ENCODE peak calls at places on chromosomes 6 and 20, in seven cellular contexts. U is A549, M is AG10803, O is fibroblast of the aortic adventitia, H is SK-N-SH, C is nephron progenitor cell, Y is cardiac fibroblast. B is an unnamed sample.

GRCh38 chr6:132683543-132683942 is 24.6 kb upstream of the TAAR1 start:
- DNase-seq in U (no peak), M (peak; percentile 62), O (no peak), H (no peak), C (no peak), Y (peak; percentile 73), B (no peak)

GRCh38 chr6:42960243-42961019 is at the start of gene GNMT:
- DNase-seq in U (peak; percentile 14), M (no peak), O (no peak), H (peak; percentile 84), C (peak; percentile 74), Y (peak; percentile 26), B (peak; percentile 51)

GRCh38 chr6:113969888-113970807 is 800 bp downstream of the HDAC2 start:
- DNase-seq in U (peak; percentile 27), M (peak; percentile 29), O (peak; percentile 33), H (peak; percentile 70), C (peak; percentile 65), Y (peak; percentile 38), B (peak; percentile 64)

GRCh38 chr20:3222635-3223600 is 13.6 kb downstream of the ITPA start:
- DNase-seq in U (peak; percentile 69), M (no peak), O (no peak), H (no peak), C (peak; percentile 76), Y (no peak), B (peak; percentile 54)

GRCh38 chr20:50120935-50121693 is 8.2 kb upstream of the UBE2V1 start:
- DNase-seq in U (peak; percentile 82), M (peak; percentile 59), O (peak; percentile 61), H (peak; percentile 83), C (peak; percentile 29), Y (peak; percentile 80), B (peak; percentile 75)

GRCh38 chr6:42418739-42419138 is 33.0 kb downstream of the TRERF1 start:
- DNase-seq in U (no peak), M (no peak), O (no peak), H (no peak), C (no peak), Y (no peak), B (no peak)

GRCh38 chr20:50070361-50070760 is 42.6 kb downstream of the UBE2V1 start:
- DNase-seq in U (no peak), M (no peak), O (no peak), H (no peak), C (no peak), Y (no peak), B (no peak)

GRCh38 chr6:106070626-106071025 is 15.5 kb upstream of the PRDM1 start:
- DNase-seq in U (no peak), M (no peak), O (no peak), H (no peak), C (no peak), Y (no peak), B (no peak)

GRCh38 chr20:18144541-18145099 is 7.0 kb downstream of the KAT14 start:
- DNase-seq in U (no peak), M (no peak), O (no peak), H (no peak), C (no peak), Y (no peak), B (no peak)

DNA sequence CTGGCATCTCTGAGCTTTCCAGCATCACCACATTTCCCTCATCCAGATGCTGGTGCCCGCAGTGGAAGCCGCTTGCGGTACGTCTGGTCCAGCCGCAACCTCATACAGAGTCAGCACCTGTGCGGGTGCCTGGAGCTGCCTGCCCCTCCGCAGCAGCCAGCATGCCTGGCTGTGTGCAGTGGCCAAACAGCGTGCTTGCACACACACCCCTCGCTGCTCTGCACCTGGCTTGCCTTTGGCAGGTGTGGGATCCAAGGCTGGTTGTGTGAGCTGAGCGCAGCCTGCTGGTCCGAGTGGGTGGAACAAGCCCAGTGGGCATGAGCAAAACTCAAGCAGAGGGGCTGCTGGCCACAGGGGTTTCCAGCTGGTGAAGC is 3.1 kb upstream of the HINT3 start:
- DNase-seq in U (no peak), M (no peak), O (no peak), H (no peak), C (peak; percentile 22), Y (no peak), B (peak; percentile 51)
- TF ChIP-seq CTCF in U (no peak), M (no peak), O (no peak), H (no peak), C (no peak), Y (peak; percentile 11), B (peak; percentile 49)

GRCh38 chr20:59940129-59940955 is at the start of the genes FAM217B and PPP1R3D:
- DNase-seq in U (peak; percentile 94), M (peak; percentile 98), O (peak; percentile 96), H (peak; percentile 96), C (peak; percentile 97), Y (peak; percentile 98), B (peak; percentile 93)
- TF ChIP-seq CTCF in U (no peak), M (no peak), O (no peak), H (peak; percentile 15), C (no peak), Y (no peak), B (no peak)

GRCh38 chr6:78436335-78436734 is 431.0 kb upstream of the IRAK1BP1 start:
- DNase-seq in U (peak; percentile 10), M (peak; percentile 30), O (peak; percentile 59), H (no peak), C (no peak), Y (peak; percentile 25), B (peak; percentile 14)
- TF ChIP-seq CTCF in U (peak; percentile 21), M (peak; percentile 55), O (peak; percentile 55), H (peak; percentile 54), C (no peak), Y (peak; percentile 46), B (peak; percentile 56)

GRCh38 chr20:62702886-62703852 is 5.5 kb upstream of the NTSR1 start:
- DNase-seq in U (peak; percentile 77), M (peak; percentile 82), O (peak; percentile 91), H (no peak), C (no peak), Y (peak; percentile 83), B (peak; percentile 73)
- TF ChIP-seq CTCF in U (peak; percentile 50), M (peak; percentile 46), O (peak; percentile 62), H (peak; percentile 62), C (no peak), Y (peak; percentile 47), B (peak; percentile 20)

DNA sequence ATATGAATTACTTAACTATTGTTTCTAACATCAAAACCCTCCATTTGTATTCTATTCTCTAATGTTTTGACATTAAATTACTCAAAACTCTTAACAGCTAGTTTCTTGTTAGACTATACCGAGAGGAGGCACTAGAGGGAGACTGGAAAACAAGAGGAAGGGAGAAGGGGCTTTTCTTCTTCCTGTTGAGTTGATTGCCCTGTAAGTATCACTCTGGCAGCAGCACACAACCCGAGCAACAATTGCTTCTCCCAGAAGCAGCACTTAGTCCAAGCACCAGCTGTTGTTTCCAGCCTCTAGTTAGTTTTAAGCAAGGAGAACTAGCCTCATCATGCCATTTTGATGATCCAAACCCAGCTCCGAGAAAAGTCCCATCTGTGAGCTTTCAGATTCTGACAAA is 603.8 kb downstream of the PRKN start:
- DNase-seq in U (peak; percentile 9), M (no peak), O (no peak), H (peak; percentile 16), C (no peak), Y (peak; percentile 14), B (no peak)
- TF ChIP-seq CTCF in U (peak; percentile 7), M (peak; percentile 28), O (no peak), H (no peak), C (peak; percentile 28), Y (no peak), B (peak; percentile 68)

GRCh38 chr6:98845201-98846020 is 11.0 kb downstream of the POU3F2 start:
- DNase-seq in U (peak; percentile 72), M (peak; percentile 79), O (peak; percentile 85), H (peak; percentile 89), C (peak; percentile 90), Y (peak; percentile 87), B (peak; percentile 81)

GRCh38 chr6:98847392-98847766 is 13.0 kb downstream of the POU3F2 start:
- DNase-seq in U (no peak), M (no peak), O (no peak), H (no peak), C (no peak), Y (no peak), B (no peak)

GRCh38 chr6:98844244-98845161 is 10.1 kb downstream of the POU3F2 start:
- DNase-seq in U (no peak), M (no peak), O (no peak), H (peak; percentile 79), C (peak; percentile 57), Y (no peak), B (no peak)

GRCh38 chr6:98847767-98848538 is 13.6 kb downstream of the POU3F2 start:
- DNase-seq in U (no peak), M (no peak), O (no peak), H (no peak), C (no peak), Y (peak; percentile 14), B (peak; percentile 40)

DNA sequence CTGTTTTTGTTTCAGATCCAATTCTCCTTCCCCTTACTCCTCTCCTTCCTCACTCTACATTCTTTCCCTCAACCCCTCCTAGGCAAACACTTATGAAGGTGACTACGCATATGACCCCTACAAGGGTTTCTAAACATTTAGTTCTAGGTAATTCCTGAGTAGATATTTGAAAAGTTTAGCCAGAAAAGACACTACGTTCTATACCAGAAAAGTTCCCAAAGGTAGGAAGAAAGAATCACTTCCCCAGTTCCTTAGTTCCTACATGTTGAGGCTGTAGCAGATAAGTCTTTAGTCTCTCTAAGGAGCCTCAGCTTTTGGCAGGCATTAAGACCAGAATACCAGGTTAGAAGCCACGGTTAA is 11.6 kb downstream of the POU3F2 start:
- DNase-seq in U (no peak), M (no peak), O (no peak), H (no peak), C (no peak), Y (no peak), B (no peak)
- TF ChIP-seq CTCF in U (no peak), M (no peak), O (no peak), H (no peak), C (no peak), Y (no peak), B (no peak)

DNA sequence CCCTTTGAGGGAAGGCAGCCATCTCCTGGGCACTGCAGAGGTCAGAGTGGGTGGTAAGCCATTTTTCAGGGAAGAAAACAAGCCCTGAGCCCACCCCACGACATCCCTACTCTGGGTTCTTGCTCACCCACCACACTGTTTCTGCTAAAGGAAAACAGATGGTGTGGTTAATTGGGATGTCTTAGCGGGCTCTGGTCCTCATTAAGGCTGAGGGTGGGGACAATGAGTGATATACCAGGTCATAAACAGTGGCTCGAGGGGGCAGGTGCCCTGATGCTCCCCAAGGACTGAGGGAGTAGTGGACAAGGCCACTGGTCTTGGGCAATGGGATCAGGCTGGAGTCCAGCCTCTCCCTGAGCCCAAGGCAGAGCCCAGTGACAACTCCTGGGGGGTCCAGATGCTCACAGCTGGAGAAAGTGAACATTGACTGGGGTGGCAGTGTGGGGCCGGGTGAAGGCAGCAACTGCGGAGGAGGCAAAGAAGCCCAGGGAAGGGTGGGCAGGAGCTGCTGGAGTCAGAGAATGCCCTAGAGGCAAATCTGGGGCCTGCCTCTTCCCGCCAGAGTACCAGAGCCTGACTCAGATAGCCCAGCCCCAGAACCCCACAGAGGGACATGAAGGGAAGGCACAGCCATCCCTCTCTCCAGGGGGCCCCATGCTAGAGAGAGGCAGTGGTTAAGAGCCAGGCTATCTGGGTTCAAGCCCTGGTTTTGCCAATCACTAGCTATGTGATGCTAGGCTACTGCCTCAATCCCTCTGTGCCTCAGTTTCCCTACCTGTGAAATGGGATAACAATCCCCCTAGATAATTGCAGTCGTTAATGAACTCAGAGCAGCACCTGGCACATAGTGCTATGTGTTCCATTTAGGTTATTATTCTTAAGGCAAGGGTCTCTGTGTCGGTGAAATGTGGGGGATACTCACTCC is 72.4 kb downstream of the MRPL14 start:
- DNase-seq in U (no peak), M (peak; percentile 89), O (peak; percentile 68), H (peak; percentile 73), C (no peak), Y (no peak), B (peak; percentile 69)
- TF ChIP-seq CTCF in U (no peak), M (peak; percentile 9), O (no peak), H (no peak), C (no peak), Y (no peak), B (no peak)

B was measured in BE2C.